ENCODE peak calls at places on chromosomes 1 and 21, in five cellular contexts. G is AG09309; Z is choroid plexus epithelial cell; I is CD8-positive, alpha-beta T cell; D is brain microvascular endothelial cell. M is an unnamed sample.

GRCh38 chr1:201013031-201013485 is 10.5 kb downstream of the KIF21B start:
- DNase-seq in Z (no peak), G (no peak), D (no peak), I (no peak), M (no peak)

GRCh38 chr1:67578397-67579020 is 106.5 kb upstream of the GADD45A start:
- DNase-seq in I (no peak), D (no peak), G (no peak), Z (no peak), M (no peak)

GRCh38 chr21:24938592-24938991 is 668.7 kb downstream of the MRPL39 start:
- DNase-seq in D (no peak), G (no peak), Z (no peak), I (no peak), M (no peak)

GRCh38 chr1:67668660-67669059 is 16.3 kb upstream of the GADD45A start:
- DNase-seq in D (no peak), Z (no peak), I (no peak), G (no peak), M (no peak)

GRCh38 chr1:48222501-48223242 is at the start of gene SLC5A9:
- DNase-seq in I (no peak), Z (no peak), D (no peak), G (no peak), M (peak; percentile 46)

GRCh38 chr1:180623579-180624347 is 8.1 kb upstream of the XPR1 start:
- DNase-seq in G (no peak), D (peak; percentile 38), Z (peak; percentile 70), I (no peak), M (no peak)

GRCh38 chr21:44687671-44688070 is 5.7 kb upstream of the KRTAP12-1 start:
- DNase-seq in G (no peak), Z (no peak), I (no peak), D (no peak), M (no peak)

GRCh38 chr1:150562384-150563339 is 13.5 kb downstream of the ADAMTSL4 start:
- DNase-seq in D (no peak), G (no peak), Z (peak; percentile 42), I (peak; percentile 70), M (no peak)

GRCh38 chr21:44485254-44485793 is 30.0 kb downstream of the LRRC3 start:
- DNase-seq in D (no peak), G (peak; percentile 1), Z (peak; percentile 20), I (peak; percentile 39), M (no peak)

GRCh38 chr1:24470607-24471006 is 32.0 kb upstream of the RCAN3 start:
- DNase-seq in G (no peak), Z (no peak), I (no peak), D (no peak), M (no peak)

GRCh38 chr1:162145280-162145965 is 75.9 kb downstream of the NOS1AP start:
- DNase-seq in Z (peak; percentile 50), G (no peak), I (no peak), D (no peak), M (no peak)

GRCh38 chr1:24364975-24365678 is 46.0 kb downstream of the GRHL3 start:
- DNase-seq in I (no peak), D (peak; percentile 86), Z (peak; percentile 80), G (peak; percentile 69), M (peak; percentile 41)

GRCh38 chr1:54886724-54887664 is at the start of gene DHCR24:
- DNase-seq in G (no peak), D (peak; percentile 70), I (peak; percentile 47), Z (peak; percentile 83), M (no peak)

GRCh38 chr21:17590443-17590842 is 22.3 kb downstream of the BTG3 start:
- DNase-seq in I (no peak), Z (peak; percentile 78), D (no peak), G (peak; percentile 7), M (no peak)

GRCh38 chr1:116359060-116359830 is 13.8 kb upstream of the ATP1A1 start:
- DNase-seq in Z (peak; percentile 75), D (peak; percentile 43), I (no peak), G (no peak), M (no peak)

GRCh38 chr1:242467556-242468145 is 56.8 kb downstream of the PLD5 start:
- DNase-seq in D (peak; percentile 48), Z (peak; percentile 68), I (no peak), G (peak; percentile 11), M (no peak)

GRCh38 chr1:216447898-216448568 is 24.8 kb upstream of the USH2A start:
- DNase-seq in I (no peak), G (no peak), D (no peak), Z (peak; percentile 38), M (no peak)

GRCh38 chr1:193494368-193494767 is 308.0 kb upstream of the B3GALT2 start:
- DNase-seq in I (no peak), Z (no peak), G (no peak), D (no peak), M (no peak)

GRCh38 chr1:57440096-57440495 is 16.2 kb upstream of the DAB1 start:
- DNase-seq in D (no peak), G (no peak), Z (no peak), I (no peak), M (no peak)

GRCh38 chr1:84539972-84540371 is 33.6 kb upstream of the GNG5 start:
- DNase-seq in I (no peak), Z (peak; percentile 13), D (peak; percentile 4), G (no peak), M (no peak)

GRCh38 chr1:48761411-48761810 is 15.3 kb downstream of the BEND5 start:
- DNase-seq in D (no peak), I (no peak), Z (no peak), G (peak; percentile 1), M (no peak)

GRCh38 chr1:234724517-234725176 is 114.7 kb upstream of the IRF2BP2 start:
- DNase-seq in G (no peak), I (no peak), D (no peak), Z (no peak), M (no peak)

GRCh38 chr1:234488054-234488953 is 9.3 kb upstream of the TARBP1 start:
- DNase-seq in D (no peak), G (no peak), Z (no peak), I (no peak), M (no peak)

GRCh38 chr1:240027059-240027462 is 64.6 kb upstream of the FMN2 start:
- DNase-seq in G (peak; percentile 14), I (no peak), Z (peak; percentile 72), D (peak; percentile 53), M (no peak)

GRCh38 chr1:205003358-205004145 is 39.5 kb upstream of the CNTN2 start:
- DNase-seq in D (no peak), Z (no peak), I (no peak), G (no peak), M (no peak)

GRCh38 chr1:1306070-1306660 is 1.6 kb downstream of the ACAP3 start:
- DNase-seq in D (no peak), I (no peak), G (no peak), Z (no peak), M (no peak)

GRCh38 chr1:19007491-19008441 is 51.3 kb upstream of the IFFO2 start:
- DNase-seq in G (no peak), D (no peak), Z (no peak), I (no peak), M (no peak)

GRCh38 chr1:89065077-89065868 is at the start of gene GBP1:
- DNase-seq in G (peak; percentile 64), Z (peak; percentile 95), I (no peak), D (peak; percentile 61), M (peak; percentile 87)

GRCh38 chr1:205226868-205227583 is 720 bp upstream of the TMCC2 start:
- DNase-seq in Z (peak; percentile 61), D (peak; percentile 56), G (no peak), I (no peak), M (no peak)

GRCh38 chr1:88684482-88685238 is 587 bp downstream of the PKN2 start:
- DNase-seq in I (peak; percentile 41), D (peak; percentile 34), Z (peak; percentile 52), G (no peak), M (no peak)

GRCh38 chr1:31203215-31203614 is 36.5 kb downstream of the NKAIN1 start:
- DNase-seq in G (no peak), Z (no peak), I (no peak), D (no peak), M (no peak)

GRCh38 chr1:183148599-183148998 is 37.5 kb upstream of the LAMC2 start:
- DNase-seq in I (no peak), Z (peak; percentile 70), G (no peak), D (peak; percentile 70), M (no peak)

GRCh38 chr1:223183268-223183862 is 40.3 kb upstream of the TLR5 start:
- DNase-seq in I (no peak), G (no peak), Z (no peak), D (no peak), M (no peak)

GRCh38 chr1:221961532-221962292 is 219.8 kb upstream of the DUSP10 start:
- DNase-seq in I (peak; percentile 34), G (no peak), Z (peak; percentile 63), D (peak; percentile 54), M (no peak)

GRCh38 chr1:101288491-101288944 is 51.7 kb downstream of the S1PR1 start:
- DNase-seq in Z (peak; percentile 94), D (peak; percentile 95), I (peak; percentile 47), G (peak; percentile 81), M (peak; percentile 35)
- TF ChIP-seq CTCF in Z (peak; percentile 95), D (peak; percentile 87), I (peak; percentile 93), G (peak; percentile 86), M (peak; percentile 96)

GRCh38 chr1:13585599-13585965 is 1.9 kb downstream of the PDPN start:
- DNase-seq in G (no peak), Z (no peak), I (no peak), D (no peak), M (no peak)
- H3K4me3 ChIP-seq in G (no peak overlapping the region), Z (no peak overlapping the region), I (no peak overlapping the region), D (no peak overlapping the region), M (no peak overlapping the region)

GRCh38 chr1:16072616-16073484 is 601 bp downstream of the FAM131C start:
- DNase-seq in Z (no peak), G (no peak), I (no peak), D (no peak), M (no peak)

GRCh38 chr1:16075337-16076002 is 2.0 kb upstream of the FAM131C start:
- DNase-seq in G (peak; percentile 17), D (no peak), I (no peak), Z (peak; percentile 58), M (no peak)

GRCh38 chr1:16072095-16072494 is 1.4 kb downstream of the FAM131C start:
- DNase-seq in Z (no peak), G (no peak), I (no peak), D (no peak), M (no peak)

GRCh38 chr1:16074217-16074616 is 766 bp upstream of the FAM131C start:
- DNase-seq in G (no peak), Z (no peak), I (no peak), D (no peak), M (no peak)

DNA sequence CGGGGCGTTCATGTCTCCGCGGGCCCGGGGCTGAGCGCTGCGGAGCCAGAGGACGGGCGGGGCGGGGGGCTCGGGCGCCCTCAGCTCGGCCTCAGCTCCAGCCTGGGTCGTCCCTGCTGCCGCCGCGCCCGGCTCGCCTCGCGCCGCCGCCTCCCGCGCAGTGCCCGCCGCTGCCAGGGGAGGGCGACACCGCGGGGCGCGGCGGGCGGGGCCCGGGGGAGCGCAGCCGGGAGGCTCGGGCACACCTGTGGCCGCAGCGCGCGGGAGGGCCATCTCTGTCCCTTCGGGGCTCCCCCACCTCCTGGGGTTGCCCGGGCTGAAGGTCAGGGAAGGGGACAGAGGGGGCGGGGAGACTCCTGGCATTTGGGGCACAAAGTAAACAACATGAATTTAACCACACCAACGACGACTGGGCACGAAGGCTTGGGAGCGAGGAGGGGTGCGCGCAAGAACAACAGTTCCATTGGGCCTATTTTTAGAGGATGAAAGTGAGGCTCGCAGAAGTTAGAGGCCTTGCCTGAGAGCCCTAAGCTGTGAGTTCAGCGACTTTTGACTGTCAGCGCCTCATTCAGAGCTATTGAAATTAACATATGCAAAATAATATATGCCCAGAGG is at the start of gene FAM131C:
- DNase-seq in Z (no peak), G (no peak), D (no peak), I (peak; percentile 15), M (no peak)
- TF ChIP-seq CTCF in Z (no peak), G (peak; percentile 19), D (no peak), I (peak; percentile 35), M (peak; percentile 28)

GRCh38 chr1:203284411-203285208 is 20.7 kb upstream of the BTG2 start:
- DNase-seq in D (no peak), I (no peak), Z (no peak), G (no peak), M (no peak)
- H3K4me3 ChIP-seq in D (no peak overlapping the region), I (no peak overlapping the region), Z (no peak overlapping the region), G (no peak overlapping the region), M (no peak overlapping the region)